ENCODE peak calls at places on chromosomes 2 and 18, in six cellular contexts. Y, C, P, T, M and E are unnamed samples.

GRCh38 chr2:98730851-98731708 is at the start of gene MGAT4A:
- DNase-seq in Y (peak), C (peak), P (peak), T (peak), M (peak), E (no peak)

GRCh38 chr2:2938481-2938880 is 439.1 kb downstream of the EIPR1 start:
- DNase-seq in Y (no peak), C (no peak), P (no peak), T (no peak), M (no peak), E (no peak)

GRCh38 chr2:197255550-197255949 is 55.0 kb downstream of the ANKRD44 start:
- DNase-seq in Y (peak), C (peak), P (peak), T (peak), M (peak), E (no peak)

GRCh38 chr2:217680376-217680775 is 322.4 kb downstream of the TNS1 start:
- DNase-seq in Y (no peak), C (no peak), P (no peak), T (no peak), M (no peak), E (no peak)

GRCh38 chr2:183250472-183250871 is 126.2 kb downstream of the NUP35 start:
- DNase-seq in Y (no peak), C (no peak), P (no peak), T (no peak), M (no peak), E (no peak)

GRCh38 chr18:78138993-78139496 is 840.6 kb upstream of the SALL3 start:
- DNase-seq in Y (no peak), C (no peak), P (peak), T (no peak), M (no peak), E (no peak)

GRCh38 chr2:31238126-31238905 is 4.4 kb downstream of the EHD3 start:
- DNase-seq in Y (peak), C (no peak), P (no peak), T (peak), M (no peak), E (no peak)

GRCh38 chr18:44520981-44521672 is 159.6 kb upstream of the SETBP1 start:
- DNase-seq in Y (no peak), C (no peak), P (no peak), T (peak), M (no peak), E (no peak)

GRCh38 chr18:24530630-24531111 is 70.2 kb downstream of the HRH4 start:
- DNase-seq in Y (no peak), C (no peak), P (peak), T (peak), M (no peak), E (no peak)

GRCh38 chr2:158728422-158728821 is 66.7 kb upstream of the DAPL1 start:
- DNase-seq in Y (no peak), C (no peak), P (no peak), T (no peak), M (no peak), E (no peak)

GRCh38 chr2:98565286-98565860 is 42.9 kb downstream of the COA5 start:
- DNase-seq in Y (no peak), C (no peak), P (no peak), T (no peak), M (no peak), E (no peak)

GRCh38 chr2:174771631-174772491 is 7.6 kb upstream of the CHRNA1 start:
- DNase-seq in Y (peak), C (no peak), P (peak), T (peak), M (no peak), E (no peak)

GRCh38 chr2:8457620-8458255 is 224.1 kb upstream of the ID2 start:
- DNase-seq in Y (no peak), C (no peak), P (peak), T (no peak), M (no peak), E (no peak)

GRCh38 chr2:175402591-175402990 is 221.1 kb upstream of the ATP5MC3 start:
- DNase-seq in Y (no peak), C (no peak), P (no peak), T (no peak), M (no peak), E (no peak)

GRCh38 chr2:8701980-8702379 is 20.1 kb downstream of the ID2 start:
- DNase-seq in Y (no peak), C (no peak), P (no peak), T (no peak), M (no peak), E (no peak)

GRCh38 chr2:238580486-238580885 is 153.8 kb downstream of the ASB1 start:
- DNase-seq in Y (no peak), C (no peak), P (no peak), T (no peak), M (no peak), E (no peak)

GRCh38 chr2:114426111-114426510 is 16.3 kb upstream of the DPP10 start:
- DNase-seq in Y (no peak), C (no peak), P (no peak), T (no peak), M (no peak), E (no peak)

GRCh38 chr2:239978381-239978780 is 46.8 kb downstream of the NDUFA10 start:
- DNase-seq in Y (no peak), C (no peak), P (no peak), T (peak), M (no peak), E (no peak)

GRCh38 chr2:236568068-236568921 is 1.3 kb upstream of the ACKR3 start:
- DNase-seq in Y (peak), C (no peak), P (no peak), T (peak), M (no peak), E (no peak)

GRCh38 chr2:113692698-113693428 is 63.6 kb downstream of the SLC35F5 start:
- DNase-seq in Y (no peak), C (no peak), P (no peak), T (no peak), M (no peak), E (no peak)

GRCh38 chr2:23118313-23118712 is 266.7 kb upstream of the KLHL29 start:
- DNase-seq in Y (no peak), C (no peak), P (no peak), T (no peak), M (no peak), E (no peak)

GRCh38 chr18:7918696-7919095 is 351.6 kb downstream of the PTPRM start:
- DNase-seq in Y (no peak), C (no peak), P (no peak), T (peak), M (no peak), E (no peak)